ENCODE peak calls at places on chromosomes 13 and 19, in seven cellular contexts. M is colonic mucosa, L is neural progenitor cell, Z is body of pancreas, T is adipocyte, B is uterus, U is psoas muscle. D is an unnamed sample.

GRCh38 chr19:13843104-13843921 is 33.6 kb upstream of the NANOS3 start:
- DNase-seq in M (peak), L (peak), Z (peak), T (peak), B (peak), U (peak), D (no peak)

GRCh38 chr19:35262101-35262761 is 6.5 kb upstream of the USF2 start:
- DNase-seq in M (peak), L (no peak), Z (no peak), T (no peak), B (no peak), U (no peak), D (no peak)

GRCh38 chr13:113835461-113836274 is 28.2 kb downstream of the GAS6 start:
- DNase-seq in M (no peak), L (no peak), Z (no peak), T (peak), B (no peak), U (peak), D (peak)

GRCh38 chr19:6219592-6220290 is 60.0 kb downstream of the MLLT1 start:
- DNase-seq in M (no peak), L (no peak), Z (no peak), T (no peak), B (peak), U (no peak), D (no peak)

GRCh38 chr13:54972838-54973237 is 1944.2 kb downstream of the OLFM4 start:
- DNase-seq in M (no peak), L (no peak), Z (no peak), T (no peak), B (no peak), U (no peak), D (no peak)

GRCh38 chr13:30406779-30407416 is 15.4 kb upstream of the UBE2L5 start:
- DNase-seq in M (no peak), L (no peak), Z (no peak), T (no peak), B (no peak), U (no peak), D (no peak)

GRCh38 chr19:6164906-6165531 is 29.6 kb downstream of the ACSBG2 start:
- DNase-seq in M (no peak), L (no peak), Z (no peak), T (no peak), B (no peak), U (no peak), D (no peak)

GRCh38 chr19:18397242-18398202 is at the start of gene LRRC25:
- DNase-seq in M (no peak), L (peak), Z (peak), T (no peak), B (no peak), U (no peak), D (no peak)

GRCh38 chr13:105272660-105273631 is 1262.5 kb downstream of the EFNB2 start:
- DNase-seq in M (no peak), L (peak), Z (peak), T (peak), B (no peak), U (no peak), D (no peak)

GRCh38 chr13:54733639-54734038 is 1705.0 kb downstream of the OLFM4 start:
- DNase-seq in M (no peak), L (peak), Z (no peak), T (no peak), B (no peak), U (no peak), D (no peak)

GRCh38 chr19:13154911-13155471 is 4.8 kb downstream of the IER2 start:
- DNase-seq in M (peak), L (peak), Z (peak), T (peak), B (peak), U (peak), D (no peak)

GRCh38 chr13:52779028-52779612 is 39.5 kb upstream of the CNMD start:
- DNase-seq in M (no peak), L (peak), Z (no peak), T (no peak), B (no peak), U (no peak), D (no peak)

GRCh38 chr13:41848435-41849255 is 112.3 kb downstream of the VWA8 start:
- DNase-seq in M (no peak), L (no peak), Z (no peak), T (peak), B (no peak), U (no peak), D (peak)

GRCh38 chr19:8146877-8147575 is 2.4 kb downstream of the FBN3 start:
- DNase-seq in M (no peak), L (no peak), Z (no peak), T (no peak), B (no peak), U (no peak), D (no peak)

GRCh38 chr19:4974855-4975469 is 6.0 kb downstream of the KDM4B start:
- DNase-seq in M (no peak), L (no peak), Z (peak), T (no peak), B (no peak), U (no peak), D (no peak)

GRCh38 chr13:112331675-112332074 is 44.5 kb upstream of the SPACA7 start:
- DNase-seq in M (no peak), L (peak), Z (no peak), T (no peak), B (no peak), U (no peak), D (no peak)

GRCh38 chr13:81275666-81276258 is 934.8 kb upstream of the SPRY2 start:
- DNase-seq in M (no peak), L (no peak), Z (no peak), T (no peak), B (no peak), U (no peak), D (no peak)

GRCh38 chr19:3982701-3983541 is 2.3 kb downstream of the EEF2 start:
- DNase-seq in M (no peak), L (no peak), Z (no peak), T (peak), B (no peak), U (peak), D (no peak)

GRCh38 chr13:107203146-107203847 is 635.4 kb upstream of the ARGLU1 start:
- DNase-seq in M (no peak), L (peak), Z (peak), T (no peak), B (no peak), U (no peak), D (no peak)

GRCh38 chr19:43467276-43467675 is 1.9 kb upstream of the LYPD3 start:
- DNase-seq in M (no peak), L (no peak), Z (no peak), T (no peak), B (no peak), U (no peak), D (no peak)

GRCh38 chr13:21911916-21912315 is 241.0 kb downstream of the FGF9 start:
- DNase-seq in M (no peak), L (no peak), Z (no peak), T (no peak), B (no peak), U (no peak), D (no peak)

GRCh38 chr19:23071087-23071511 is 45.7 kb upstream of the ZNF730 start:
- DNase-seq in M (peak), L (no peak), Z (no peak), T (peak), B (peak), U (peak), D (no peak)

GRCh38 chr19:46861691-46862503 is 1.1 kb downstream of the ARHGAP35 start:
- DNase-seq in M (peak), L (peak), Z (peak), T (peak), B (no peak), U (no peak), D (no peak)

GRCh38 chr13:75153834-75154233 is 328.1 kb downstream of the TBC1D4 start:
- DNase-seq in M (no peak), L (no peak), Z (no peak), T (peak), B (no peak), U (no peak), D (peak)

GRCh38 chr19:6412111-6412999 is 12.3 kb downstream of the KHSRP start:
- DNase-seq in M (peak), L (peak), Z (peak), T (peak), B (no peak), U (no peak), D (no peak)

GRCh38 chr13:30340367-30341184 is 33.2 kb upstream of the KATNAL1 start:
- DNase-seq in M (peak), L (no peak), Z (peak), T (peak), B (peak), U (peak), D (peak)

GRCh38 chr19:11737964-11738745 is 591 bp downstream of the ZNF823 start:
- DNase-seq in M (peak), L (peak), Z (peak), T (peak), B (peak), U (peak), D (no peak)

GRCh38 chr19:17153996-17154395 is 61.2 kb upstream of the USE1 start:
- DNase-seq in M (no peak), L (no peak), Z (no peak), T (no peak), B (no peak), U (no peak), D (no peak)

GRCh38 chr13:109545964-109546363 is 240.4 kb downstream of the IRS2 start:
- DNase-seq in M (no peak), L (peak), Z (no peak), T (no peak), B (no peak), U (no peak), D (no peak)

GRCh38 chr19:39813264-39813998 is 20.5 kb downstream of the DYRK1B start:
- DNase-seq in M (no peak), L (no peak), Z (no peak), T (peak), B (no peak), U (no peak), D (no peak)

GRCh38 chr19:28424041-28424440 is 788.9 kb downstream of the UQCRFS1 start:
- DNase-seq in M (no peak), L (peak), Z (no peak), T (no peak), B (no peak), U (no peak), D (no peak)

GRCh38 chr13:58630794-58631193 is 999.2 kb downstream of the PCDH17 start:
- DNase-seq in M (no peak), L (no peak), Z (no peak), T (no peak), B (no peak), U (no peak), D (peak)

GRCh38 chr13:21871302-21871862 is 200.5 kb downstream of the FGF9 start:
- DNase-seq in M (no peak), L (no peak), Z (no peak), T (no peak), B (no peak), U (no peak), D (no peak)

GRCh38 chr19:35704218-35704617 is at the start of gene ZBTB32:
- DNase-seq in M (peak), L (peak), Z (no peak), T (peak), B (no peak), U (no peak), D (no peak)

GRCh38 chr13:59166174-59166573 is 997.6 kb downstream of the DIAPH3 start:
- DNase-seq in M (no peak), L (no peak), Z (no peak), T (no peak), B (no peak), U (no peak), D (no peak)

GRCh38 chr19:18594096-18594823 is 5.7 kb downstream of the REX1BD start:
- DNase-seq in M (peak), L (peak), Z (peak), T (peak), B (peak), U (peak), D (peak)

GRCh38 chr19:38683393-38684077 is 36.1 kb downstream of the ACTN4 start:
- DNase-seq in M (peak), L (peak), Z (peak), T (peak), B (peak), U (peak), D (peak)

GRCh38 chr19:32372726-32373613 is 27.6 kb downstream of the ZNF507 start:
- DNase-seq in M (no peak), L (no peak), Z (no peak), T (no peak), B (no peak), U (no peak), D (no peak)

GRCh38 chr19:32367948-32368536 is 22.6 kb downstream of the ZNF507 start:
- DNase-seq in M (no peak), L (no peak), Z (no peak), T (no peak), B (no peak), U (no peak), D (no peak)

GRCh38 chr19:32368781-32369180 is 23.4 kb downstream of the ZNF507 start:
- DNase-seq in M (no peak), L (no peak), Z (no peak), T (no peak), B (no peak), U (no peak), D (no peak)

GRCh38 chr19:32373614-32374295 is 28.3 kb downstream of the ZNF507 start:
- DNase-seq in M (peak), L (no peak), Z (peak), T (peak), B (no peak), U (no peak), D (peak)
- H3K4me3 ChIP-seq in M (no peak), L (no peak), Z (no peak), T (peak), B (no peak), U (peak), D (no peak)

GRCh38 chr19:15643387-15643786 is 2.7 kb downstream of the CYP4F3 start:
- DNase-seq in M (no peak), L (no peak), Z (no peak), T (no peak), B (no peak), U (no peak), D (no peak)

GRCh38 chr19:15642807-15643206 is 2.1 kb downstream of the CYP4F3 start:
- DNase-seq in M (no peak), L (no peak), Z (no peak), T (no peak), B (no peak), U (no peak), D (no peak)

GRCh38 chr19:15640904-15641597 is 354 bp downstream of the CYP4F3 start:
- DNase-seq in M (peak), L (no peak), Z (no peak), T (no peak), B (no peak), U (no peak), D (no peak)

GRCh38 chr19:15641901-15642491 is 1.3 kb downstream of the CYP4F3 start:
- DNase-seq in M (no peak), L (no peak), Z (peak), T (no peak), B (no peak), U (no peak), D (no peak)

GRCh38 chr19:15640294-15640903 is at the start of gene CYP4F3:
- DNase-seq in M (peak), L (no peak), Z (peak), T (peak), B (peak), U (peak), D (no peak)
- H3K4me3 ChIP-seq in M (no peak), L (no peak), Z (no peak), T (no peak), B (no peak), U (no peak), D (no peak)

GRCh38 chr13:27005976-27006518 is 165.6 kb downstream of the USP12 start:
- DNase-seq in M (no peak), L (no peak), Z (no peak), T (no peak), B (no peak), U (no peak), D (no peak)
- H3K4me3 ChIP-seq in M (no peak), L (peak), Z (no peak), T (no peak), B (no peak), U (peak), D (no peak)

GRCh38 chr19:50326101-50326664 is 3.0 kb downstream of the KCNC3 start:
- DNase-seq in M (no peak), L (no peak), Z (no peak), T (no peak), B (no peak), U (no peak), D (no peak)

GRCh38 chr19:50329146-50329925 is at the start of gene KCNC3:
- DNase-seq in M (peak), L (peak), Z (peak), T (peak), B (peak), U (peak), D (peak)

GRCh38 chr19:50327013-50327412 is 2.2 kb downstream of the KCNC3 start:
- DNase-seq in M (no peak), L (no peak), Z (no peak), T (no peak), B (no peak), U (no peak), D (no peak)

GRCh38 chr19:50328257-50329145 is 676 bp downstream of the KCNC3 start:
- DNase-seq in M (no peak), L (peak), Z (no peak), T (peak), B (no peak), U (no peak), D (no peak)

DNA sequence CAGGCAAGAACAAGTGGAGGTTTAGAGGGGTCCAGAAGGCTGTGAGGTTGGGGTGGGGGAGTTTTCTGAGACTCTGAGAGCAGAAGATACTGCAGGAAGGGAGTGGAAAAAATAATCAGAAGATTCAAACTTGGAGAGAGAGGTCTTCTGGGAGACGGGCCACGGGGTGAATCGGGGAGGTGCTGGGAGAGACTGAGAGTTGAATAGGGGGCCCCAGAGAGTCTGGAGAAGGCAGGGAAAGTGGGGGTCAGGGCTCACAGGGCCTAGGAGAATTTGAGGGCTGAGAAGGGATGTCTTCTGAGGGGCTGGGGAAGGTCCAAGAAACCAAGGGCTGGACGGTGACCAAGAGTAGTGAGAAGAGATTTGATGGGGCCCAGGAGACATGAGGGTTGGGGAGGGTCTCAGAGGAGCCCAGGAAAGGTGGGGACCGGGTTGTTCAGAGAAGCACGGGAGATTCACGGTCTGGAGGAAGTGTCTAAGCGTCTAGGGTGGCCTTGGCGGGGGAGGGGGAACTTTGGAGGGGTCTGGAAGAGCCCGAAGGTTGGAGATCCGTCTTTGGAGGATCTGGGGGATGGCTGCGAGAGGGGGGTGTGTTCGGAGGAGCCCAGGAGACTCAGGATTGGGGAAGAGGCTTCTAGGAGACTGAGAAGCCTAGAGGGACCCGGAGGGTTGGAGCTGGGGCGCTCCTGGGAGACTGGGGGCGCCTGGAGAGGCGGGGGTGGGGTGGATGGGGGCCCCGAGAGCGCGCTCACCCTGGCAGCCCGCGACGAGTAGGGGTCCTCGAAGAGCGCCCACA is 1.5 kb downstream of the KCNC3 start:
- DNase-seq in M (no peak), L (no peak), Z (no peak), T (no peak), B (no peak), U (no peak), D (no peak)
- H3K4me3 ChIP-seq in M (no peak), L (no peak), Z (no peak), T (no peak), B (no peak), U (no peak), D (no peak)

DNA sequence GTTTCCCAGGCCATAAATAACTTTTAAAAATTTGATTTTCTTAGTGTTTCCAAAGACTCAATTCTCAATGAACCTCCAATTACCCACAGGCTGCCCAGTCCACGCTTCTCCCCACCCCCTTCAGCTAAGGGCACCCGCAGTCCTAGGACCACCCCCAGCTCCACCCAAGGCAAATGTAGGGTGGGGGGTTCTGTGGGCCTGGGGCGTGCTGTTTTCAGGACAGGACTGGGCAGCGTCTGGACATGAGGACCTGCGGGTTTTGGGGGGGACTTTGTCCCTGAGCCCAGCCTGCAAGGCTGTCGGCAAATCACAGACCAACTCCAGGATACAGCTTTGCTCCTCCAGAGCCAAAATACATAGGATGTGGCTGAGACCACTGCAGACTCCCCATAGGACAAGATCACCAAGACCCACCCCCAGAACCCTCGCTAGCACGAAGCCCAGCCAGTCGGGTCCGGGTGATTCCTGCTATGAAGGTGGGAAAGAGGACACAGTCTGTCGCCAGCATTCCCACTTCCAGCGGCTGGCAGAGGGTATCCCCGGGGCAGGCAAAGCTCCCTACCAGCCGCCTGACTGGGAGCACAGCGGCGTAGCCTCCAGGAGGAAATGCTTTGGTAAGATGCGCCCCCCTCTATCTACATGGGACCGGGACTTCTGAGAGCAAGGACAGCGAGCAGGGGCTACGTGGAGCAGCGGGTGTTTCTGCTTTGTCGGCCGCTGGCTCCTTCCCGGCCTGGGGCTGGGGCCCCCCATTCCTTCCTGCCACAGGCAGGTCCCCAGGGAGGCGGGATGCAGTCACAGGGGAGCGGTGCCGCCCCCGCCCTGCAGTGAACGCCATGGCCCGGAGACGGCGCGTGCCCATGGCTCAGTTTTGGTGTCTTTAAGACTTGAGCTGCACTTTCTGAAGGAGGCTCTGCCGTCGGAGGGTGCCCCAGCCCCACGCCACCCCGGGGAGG is 1.6 kb upstream of the TIMM13 start:
- DNase-seq in M (no peak), L (no peak), Z (no peak), T (no peak), B (no peak), U (no peak), D (no peak)
- H3K4me3 ChIP-seq in M (no peak), L (no peak), Z (no peak), T (peak), B (no peak), U (peak), D (no peak)

DNA sequence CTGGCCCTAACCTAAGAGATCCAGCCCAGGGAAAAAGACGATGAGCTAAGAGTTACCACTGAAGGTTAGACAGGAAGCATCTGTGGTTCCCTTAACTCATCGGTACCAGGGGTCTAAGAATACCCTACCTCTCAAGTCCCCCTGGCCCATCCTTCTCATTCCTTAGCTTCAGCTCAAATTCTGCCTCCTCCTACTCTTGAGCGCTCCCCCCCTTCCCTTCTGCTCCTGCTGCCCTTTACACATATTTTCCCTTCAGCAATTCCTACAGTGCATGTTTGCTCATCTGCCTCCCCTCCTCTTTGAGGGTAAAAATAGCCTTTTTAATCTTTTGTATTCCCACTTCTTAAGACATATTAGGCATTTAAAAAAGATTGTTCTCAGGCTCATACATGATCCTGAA is 33.2 kb downstream of the LNX2 start:
- DNase-seq in M (no peak), L (no peak), Z (no peak), T (no peak), B (no peak), U (no peak), D (no peak)
- H3K4me3 ChIP-seq in M (no peak), L (no peak), Z (no peak), T (no peak), B (no peak), U (no peak), D (no peak)

D was measured in skeletal muscle cell.